ENCODE peak calls at places on chromosome 2, in eight cellular contexts. U, T, A, P, O, D, N and Z are unnamed samples.
A peak's percentile ranks its signal among the peaks of the same experiment; 100 is the strongest.

GRCh38 chr2:108944601-108945241 is 44.3 kb downstream of the EDAR start:
- DNase-seq in U (no peak), T (no peak), A (peak; percentile 77), P (no peak), O (no peak), D (no peak), N (peak; percentile 67), Z (no peak)

GRCh38 chr2:176491172-176491904 is 222.1 kb downstream of the MTX2 start:
- DNase-seq in U (peak; percentile 86), T (no peak), A (no peak), P (peak; percentile 42), O (no peak), D (peak; percentile 98), N (no peak), Z (no peak)

GRCh38 chr2:168212866-168213265 is 34.5 kb downstream of the STK39 start:
- DNase-seq in U (no peak), T (no peak), A (no peak), P (no peak), O (no peak), D (peak; percentile 57), N (no peak), Z (no peak)

GRCh38 chr2:237818066-237818473 is 19.5 kb downstream of the RBM44 start:
- DNase-seq in U (no peak), T (no peak), A (no peak), P (no peak), O (peak; percentile 46), D (peak; percentile 91), N (no peak), Z (no peak)

GRCh38 chr2:222878877-222879601 is 18.2 kb downstream of the ACSL3 start:
- DNase-seq in U (no peak), T (no peak), A (no peak), P (no peak), O (no peak), D (peak; percentile 83), N (no peak), Z (no peak)

GRCh38 chr2:202142540-202142939 is 69.5 kb downstream of the KIAA2012 start:
- DNase-seq in U (no peak), T (no peak), A (no peak), P (no peak), O (no peak), D (no peak), N (no peak), Z (no peak)

GRCh38 chr2:161115605-161116097 is 44.6 kb upstream of the TANK start:
- DNase-seq in U (no peak), T (no peak), A (no peak), P (no peak), O (no peak), D (no peak), N (no peak), Z (no peak)

GRCh38 chr2:1010373-1011017 is 59.8 kb downstream of the SNTG2 start:
- DNase-seq in U (no peak), T (no peak), A (no peak), P (no peak), O (no peak), D (no peak), N (no peak), Z (no peak)